ENCODE peak calls at places on chromosome 4, in six cellular contexts. F is tibial nerve; Y is stimulated activated CD8-positive, alpha-beta memory T cell treated with anti-CD3 and anti-CD28 coated beads, Interleukin-4, amount 100 ng/mL, for 24 hours; W is hippocampal formation; G is memory B cell; M is anterior cingulate cortex. R is an unnamed sample.

GRCh38 chr4:10054571-10055041 is 33.3 kb upstream of the SLC2A9 start:
- DNase-seq in Y (no peak), M (no peak), W (no peak), G (no peak), F (no peak), R (no peak)

GRCh38 chr4:123127865-123128264 is 205.5 kb upstream of the NUDT6 start:
- DNase-seq in G (no peak), Y (no peak), F (no peak), M (no peak), W (no peak), R (no peak)

GRCh38 chr4:164212134-164212533 is 541.8 kb upstream of the SMIM31 start:
- DNase-seq in W (no peak), M (no peak), G (no peak), F (no peak), Y (no peak), R (no peak)

GRCh38 chr4:75639124-75639695 is 8.9 kb upstream of the CDKL2 start:
- DNase-seq in M (no peak), Y (no peak), F (no peak), W (no peak), G (no peak), R (no peak)

GRCh38 chr4:17557880-17558279 is 19.1 kb upstream of the LAP3 start:
- DNase-seq in F (no peak), M (no peak), Y (no peak), W (no peak), G (no peak), R (no peak)

GRCh38 chr4:99848576-99848975 is 31.9 kb downstream of the DAPP1 start:
- DNase-seq in G (no peak), M (no peak), W (no peak), Y (no peak), F (no peak), R (no peak)

GRCh38 chr4:8376361-8377102 is 64.0 kb downstream of the ACOX3 start:
- DNase-seq in Y (no peak), F (no peak), G (no peak), W (no peak), M (no peak), R (no peak)

GRCh38 chr4:158769175-158769831 is 477 bp downstream of the FNIP2 start:
- DNase-seq in W (no peak), M (peak; percentile 37), Y (peak; percentile 7), G (peak; percentile 4), F (no peak), R (peak; percentile 20)

GRCh38 chr4:7185487-7186030 is 6.8 kb upstream of the SORCS2 start:
- DNase-seq in G (no peak), F (peak; percentile 9), W (no peak), M (no peak), Y (no peak), R (no peak)

GRCh38 chr4:119041951-119042560 is 93.6 kb upstream of the MYOZ2 start:
- DNase-seq in F (no peak), M (no peak), Y (peak; percentile 7), W (peak; percentile 61), G (peak; percentile 50), R (peak; percentile 68)

GRCh38 chr4:80138556-80139538 is 58.5 kb upstream of the PRDM8 start:
- DNase-seq in F (no peak), G (peak; percentile 34), Y (peak; percentile 19), W (no peak), M (no peak), R (peak; percentile 55)

R was measured in RPMI7951.